ENCODE peak calls at places on chromosomes 1 and 21, in ten cellular contexts. C, K, T, O, X, I, W, Q, Z and N are unnamed samples.
A peak's percentile ranks its signal among the peaks of the same experiment; 100 is the strongest.

GRCh38 chr1:103266036-103266435 is 157.7 kb upstream of the COL11A1 start:
- DNase-seq in I (no peak), O (no peak), W (no peak), X (peak; percentile 14), Q (peak; percentile 28), Z (peak; percentile 74), K (no peak), T (no peak), C (no peak), N (no peak)

GRCh38 chr1:69976896-69977295 is 228.5 kb downstream of the LRRC40 start:
- DNase-seq in K (no peak), W (no peak), Z (peak; percentile 59), X (peak; percentile 73), C (no peak), O (no peak), T (no peak), Q (peak; percentile 43), I (no peak), N (no peak)

GRCh38 chr1:64898107-64898861 is 68.1 kb downstream of the JAK1 start:
- DNase-seq in C (no peak), X (peak; percentile 89), W (peak; percentile 96), Z (peak; percentile 99), I (no peak), O (no peak), K (peak; percentile 27), T (peak; percentile 62), Q (peak; percentile 99), N (no peak)

GRCh38 chr1:202599669-202600431 is 110.4 kb downstream of the SYT2 start:
- DNase-seq in C (no peak), K (peak; percentile 83), W (peak; percentile 60), O (peak; percentile 63), I (peak; percentile 41), X (peak; percentile 88), Q (peak; percentile 76), Z (peak; percentile 88), T (peak; percentile 82), N (peak; percentile 72)

GRCh38 chr1:24643362-24644346 is 552 bp downstream of the SRRM1 start:
- DNase-seq in I (no peak), K (peak; percentile 77), X (no peak), Z (no peak), T (no peak), O (peak; percentile 69), C (peak; percentile 47), Q (peak; percentile 24), W (no peak), N (peak; percentile 54)

GRCh38 chr1:19310720-19311502 is 1.0 kb downstream of the AKR7A2 start:
- DNase-seq in C (no peak), Z (no peak), Q (peak; percentile 49), T (no peak), O (no peak), X (no peak), K (peak; percentile 47), I (no peak), W (no peak), N (no peak)

GRCh38 chr1:224168859-224169380 is 14.1 kb upstream of the DEGS1 start:
- DNase-seq in W (no peak), X (peak; percentile 89), Q (no peak), T (peak; percentile 72), C (peak; percentile 12), Z (peak; percentile 87), K (no peak), I (no peak), O (no peak), N (no peak)

GRCh38 chr1:202162049-202162417 is 1.6 kb upstream of the PTPN7 start:
- DNase-seq in C (no peak), Q (no peak), I (no peak), T (no peak), O (no peak), X (no peak), Z (no peak), K (no peak), W (no peak), N (no peak)

GRCh38 chr1:1014896-1015681 is 1.8 kb downstream of the ISG15 start:
- DNase-seq in K (peak; percentile 55), I (no peak), Z (peak; percentile 32), Q (no peak), T (no peak), C (no peak), O (no peak), W (no peak), X (no peak), N (no peak)

GRCh38 chr1:244496186-244496585 is 35.1 kb downstream of the CATSPERE start:
- DNase-seq in I (no peak), K (no peak), X (no peak), Z (no peak), W (no peak), O (no peak), Q (no peak), T (no peak), C (no peak), N (no peak)

GRCh38 chr1:64861611-64862010 is 104.7 kb downstream of the JAK1 start:
- DNase-seq in W (no peak), Q (peak; percentile 50), Z (peak; percentile 44), I (no peak), X (peak; percentile 23), O (peak; percentile 36), K (no peak), T (no peak), C (no peak), N (no peak)

GRCh38 chr1:206839857-206840256 is 25.6 kb upstream of the IL20 start:
- DNase-seq in T (no peak), Z (peak; percentile 94), O (no peak), X (peak; percentile 90), K (no peak), I (no peak), Q (peak; percentile 80), W (no peak), C (no peak), N (no peak)

GRCh38 chr21:26169061-26169610 is 1.4 kb downstream of the APP start:
- DNase-seq in Q (peak; percentile 84), I (peak; percentile 71), Z (peak; percentile 71), T (peak; percentile 55), K (peak; percentile 65), O (peak; percentile 31), X (peak; percentile 79), W (peak; percentile 33), C (peak; percentile 9), N (peak; percentile 43)

GRCh38 chr21:31983120-31983519 is 110.3 kb downstream of the HUNK start:
- DNase-seq in X (no peak), C (no peak), I (no peak), Z (no peak), K (no peak), O (no peak), Q (no peak), W (no peak), T (no peak), N (no peak)